ENCODE peak calls at places on chromosomes 11 and 22, in eight cellular contexts. B is right cardiac atrium; G is cardiac fibroblast; W is C1 segment of cervical spinal cord; F is H9; Q is NCI-H187; X is activated naive CD4-positive, alpha-beta T cell; N is amygdala. E is an unnamed sample.

GRCh38 chr11:73521621-73522020 is 76.3 kb downstream of the FAM168A start:
- DNase-seq in B (no peak), Q (no peak), N (no peak), W (no peak), X (no peak), G (no peak), F (no peak), E (no peak)

GRCh38 chr11:84675631-84676030 is 951.5 kb downstream of the DLG2 start:
- DNase-seq in F (no peak), B (no peak), W (no peak), Q (no peak), G (no peak), N (no peak), X (no peak), E (no peak)

GRCh38 chr11:70207531-70208131 is 4.5 kb downstream of the FADD start:
- DNase-seq in F (no peak), B (no peak), N (no peak), W (no peak), Q (no peak), X (no peak), G (no peak), E (no peak)

GRCh38 chr11:7520011-7520942 is 6.5 kb downstream of the PPFIBP2 start:
- DNase-seq in W (no peak), N (no peak), F (no peak), B (no peak), G (no peak), X (no peak), Q (no peak), E (no peak)

GRCh38 chr11:1484716-1485503 is 1.7 kb downstream of the MOB2 start:
- DNase-seq in B (peak), Q (no peak), N (no peak), G (no peak), F (no peak), X (no peak), W (no peak), E (peak)

GRCh38 chr11:83724704-83725114 is 438.5 kb upstream of the CCDC90B start:
- DNase-seq in N (no peak), X (no peak), W (no peak), Q (peak), G (peak), B (no peak), F (peak), E (no peak)

GRCh38 chr11:76506833-76507232 is 62.0 kb downstream of the EMSY start:
- DNase-seq in B (no peak), G (no peak), X (no peak), N (no peak), Q (no peak), F (no peak), W (no peak), E (no peak)

GRCh38 chr11:128548655-128549255 is 38.6 kb downstream of the ETS1 start:
- DNase-seq in G (peak), B (peak), W (no peak), F (no peak), X (no peak), Q (no peak), N (no peak), E (peak)

GRCh38 chr11:122045181-122045586 is 70.8 kb downstream of the BLID start:
- DNase-seq in N (no peak), X (no peak), F (no peak), Q (no peak), B (no peak), W (no peak), G (peak), E (no peak)

GRCh38 chr11:84249344-84250135 is 963.4 kb upstream of the CCDC90B start:
- DNase-seq in B (no peak), W (no peak), X (no peak), Q (no peak), N (no peak), G (no peak), F (no peak), E (no peak)

GRCh38 chr22:49650336-49651241 is 177.1 kb downstream of the BRD1 start:
- DNase-seq in W (no peak), Q (no peak), B (no peak), F (no peak), G (no peak), X (no peak), N (no peak), E (peak)

GRCh38 chr11:18394300-18394927 is at the start of gene LDHA:
- DNase-seq in G (peak), W (peak), B (peak), N (peak), Q (peak), X (peak), F (peak), E (peak)

GRCh38 chr11:41878158-41878557 is 418.7 kb upstream of the LRRC4C start:
- DNase-seq in X (no peak), G (no peak), B (no peak), N (no peak), W (no peak), F (no peak), Q (no peak), E (no peak)

GRCh38 chr11:94036096-94036495 is 14.9 kb downstream of the HEPHL1 start:
- DNase-seq in W (no peak), N (no peak), B (no peak), G (no peak), X (no peak), Q (no peak), F (no peak), E (no peak)

GRCh38 chr11:2758751-2759150 is 59.0 kb upstream of the KCNQ1OT1 start:
- DNase-seq in B (no peak), F (no peak), N (no peak), G (no peak), W (no peak), Q (no peak), X (no peak), E (no peak)

GRCh38 chr11:8714622-8715225 is 32.1 kb downstream of the RPL27A start:
- DNase-seq in G (no peak), W (no peak), Q (no peak), N (no peak), F (no peak), B (no peak), X (no peak), E (no peak)

GRCh38 chr11:15970506-15971214 is 385.7 kb downstream of the SOX6 start:
- DNase-seq in B (no peak), F (no peak), N (no peak), X (no peak), G (peak), W (no peak), Q (no peak), E (no peak)

GRCh38 chr11:70660059-70660888 is 261.9 kb downstream of the CTTN start:
- DNase-seq in W (no peak), B (no peak), N (no peak), X (no peak), Q (no peak), F (no peak), G (no peak), E (no peak)

GRCh38 chr11:111540114-111540920 is at the start of gene LAYN:
- DNase-seq in W (no peak), Q (no peak), F (peak), B (peak), N (peak), X (no peak), G (peak), E (peak)

GRCh38 chr11:3010521-3011275 is 18.6 kb upstream of the NAP1L4 start:
- DNase-seq in Q (no peak), G (no peak), N (no peak), W (no peak), X (no peak), F (no peak), B (no peak), E (no peak)

GRCh38 chr11:12052676-12053605 is 44.5 kb upstream of the DKK3 start:
- DNase-seq in N (no peak), G (no peak), F (peak), X (no peak), B (no peak), Q (no peak), W (no peak), E (no peak)

GRCh38 chr11:94553938-94554337 is 10.2 kb downstream of the FUT4 start:
- DNase-seq in N (no peak), G (no peak), B (no peak), F (no peak), X (no peak), W (no peak), Q (no peak), E (no peak)

GRCh38 chr22:40764743-40765441 is 54.3 kb downstream of the SLC25A17 start:
- DNase-seq in N (no peak), W (no peak), F (no peak), G (no peak), X (no peak), B (no peak), Q (no peak), E (no peak)

GRCh38 chr11:128095459-128096096 is 491.8 kb downstream of the ETS1 start:
- DNase-seq in X (no peak), G (peak), B (no peak), N (no peak), F (no peak), W (no peak), Q (no peak), E (no peak)

GRCh38 chr22:45007946-45008852 is 1.6 kb downstream of the PHF21B start:
- DNase-seq in G (no peak), Q (no peak), B (no peak), N (peak), F (peak), W (no peak), X (no peak), E (no peak)

GRCh38 chr11:93329936-93330445 is 551 bp upstream of the DEUP1 start:
- DNase-seq in N (no peak), G (no peak), F (peak), X (no peak), B (no peak), Q (peak), W (no peak), E (no peak)

GRCh38 chr11:93908689-93909088 is 58.3 kb upstream of the VSTM5 start:
- DNase-seq in B (no peak), X (no peak), Q (no peak), F (no peak), G (peak), W (no peak), N (no peak), E (no peak)

GRCh38 chr22:26170112-26170492 is 840 bp downstream of the SEZ6L start:
- DNase-seq in G (no peak), W (no peak), Q (no peak), F (peak), X (no peak), N (no peak), B (no peak), E (no peak)

GRCh38 chr11:45273509-45273908 is 12.6 kb downstream of the SYT13 start:
- DNase-seq in W (no peak), N (no peak), B (no peak), F (no peak), Q (no peak), X (no peak), G (no peak), E (no peak)

GRCh38 chr11:111565111-111565720 is 24.7 kb downstream of the LAYN start:
- DNase-seq in G (peak), N (peak), W (no peak), B (peak), Q (no peak), X (peak), F (peak), E (peak)

E was measured in left ventricle myocardium inferior.